ENCODE peak calls at places on chromosomes 16 and 17, in four cellular contexts. B is body of pancreas, Z is suprapubic skin, Q is uterus. I is an unnamed sample.

GRCh38 chr16:81241706-81242105 is 3.2 kb downstream of the BCO1 start:
- DNase-seq in B (no peak), Z (no peak), Q (no peak), I (no peak)

GRCh38 chr16:3401719-3402397 is 843 bp downstream of the ZNF174 start:
- DNase-seq in B (no peak), Z (no peak), Q (no peak), I (no peak)

GRCh38 chr16:66869424-66869823 is 10.9 kb upstream of the PDP2 start:
- DNase-seq in B (no peak), Z (no peak), Q (no peak), I (no peak)

GRCh38 chr16:4411684-4412083 is 4.7 kb downstream of the CORO7 start:
- DNase-seq in B (no peak), Z (no peak), Q (peak), I (no peak)

GRCh38 chr17:35046740-35047283 is 16.7 kb downstream of the RFFL start:
- DNase-seq in B (no peak), Z (no peak), Q (no peak), I (no peak)

GRCh38 chr17:48113201-48113676 is 5.7 kb downstream of the SNX11 start:
- DNase-seq in B (no peak), Z (no peak), Q (no peak), I (no peak)

GRCh38 chr16:51003850-51004566 is 147.1 kb downstream of the SALL1 start:
- DNase-seq in B (peak), Z (no peak), Q (no peak), I (no peak)

GRCh38 chr16:89084411-89084810 is 9.2 kb upstream of the ACSF3 start:
- DNase-seq in B (peak), Z (no peak), Q (no peak), I (no peak)

GRCh38 chr17:60600490-60601431 is 768 bp downstream of the PPM1D start:
- DNase-seq in B (peak), Z (peak), Q (peak), I (no peak)

GRCh38 chr17:301681-302299 is 50.8 kb downstream of the RPH3AL start:
- DNase-seq in B (peak), Z (no peak), Q (no peak), I (no peak)

GRCh38 chr16:24980077-24980793 is 34.9 kb downstream of the ARHGAP17 start:
- DNase-seq in B (peak), Z (no peak), Q (no peak), I (no peak)

GRCh38 chr17:64702815-64703214 is 40.7 kb upstream of the SMURF2 start:
- DNase-seq in B (no peak), Z (no peak), Q (no peak), I (no peak)

GRCh38 chr17:21027031-21027430 is 15.8 kb downstream of the USP22 start:
- DNase-seq in B (no peak), Z (no peak), Q (no peak), I (no peak)

GRCh38 chr16:89037261-89038152 is 56.1 kb upstream of the ACSF3 start:
- DNase-seq in B (no peak), Z (no peak), Q (no peak), I (no peak)

GRCh38 chr16:48113471-48113870 is 42.3 kb downstream of the ABCC12 start:
- DNase-seq in B (no peak), Z (no peak), Q (no peak), I (no peak)

GRCh38 chr17:75060434-75061054 is 13.5 kb downstream of the KCTD2 start:
- DNase-seq in B (no peak), Z (no peak), Q (no peak), I (no peak)

GRCh38 chr16:47392114-47392513 is 68.7 kb downstream of the ITFG1 start:
- DNase-seq in B (no peak), Z (no peak), Q (no peak), I (no peak)

GRCh38 chr17:1126327-1126726 is 53.5 kb downstream of the ABR start:
- DNase-seq in B (no peak), Z (no peak), Q (no peak), I (no peak)

GRCh38 chr17:61144876-61145564 is 254.6 kb upstream of the TBX2 start:
- DNase-seq in B (no peak), Z (no peak), Q (peak), I (no peak)

GRCh38 chr16:28538733-28539596 is at the start of gene NUPR1:
- DNase-seq in B (peak), Z (peak), Q (peak), I (no peak)
- TF ChIP-seq POLR2A in B (peak), Z (peak), Q (peak), I (no peak)

GRCh38 chr17:70168979-70169706 is at the start of gene KCNJ2:
- DNase-seq in B (peak), Z (peak), Q (peak), I (peak)
- TF ChIP-seq POLR2A in B (peak), Z (no peak), Q (peak), I (no peak)

GRCh38 chr17:4948166-4948996 is at the start of gene PFN1:
- DNase-seq in B (peak), Z (peak), Q (peak), I (no peak)
- TF ChIP-seq POLR2A in B (peak), Z (no peak), Q (peak), I (peak)

DNA sequence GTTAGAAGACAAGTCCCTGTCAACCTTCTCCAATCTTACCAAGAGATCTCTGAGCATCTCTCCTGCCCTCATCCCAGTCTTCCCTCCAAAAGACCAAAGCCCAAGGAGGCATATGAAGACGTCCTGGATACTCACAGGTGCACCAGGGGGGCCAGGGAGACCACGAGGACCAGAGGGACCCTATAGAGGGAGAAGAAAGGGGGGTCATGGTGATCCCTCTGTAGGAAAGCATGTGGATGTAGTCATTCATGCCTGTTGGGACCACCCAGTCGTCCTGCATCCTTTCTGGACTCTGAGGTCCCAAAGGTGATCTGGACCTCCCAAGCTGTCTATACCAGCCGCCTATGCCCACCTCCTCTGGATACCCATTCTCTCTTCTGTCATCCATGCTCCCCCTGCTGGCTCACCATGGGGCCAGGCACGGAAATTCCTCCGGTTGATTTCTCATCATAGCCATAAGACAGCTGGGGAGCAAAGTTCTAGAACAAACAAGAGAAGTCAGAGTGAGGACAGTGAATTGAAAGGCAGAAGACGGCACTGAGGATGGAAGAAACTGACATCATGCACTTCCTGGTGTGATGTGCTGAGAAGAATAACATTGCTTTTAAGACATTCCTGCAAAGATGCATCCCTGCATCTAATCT is 3.3 kb downstream of the COL1A1 start:
- DNase-seq in B (peak), Z (no peak), Q (no peak), I (no peak)
- TF ChIP-seq POLR2A in B (no peak), Z (no peak), Q (no peak), I (no peak)

GRCh38 chr17:81090361-81091133 is 55.6 kb downstream of the BAIAP2 start:
- DNase-seq in B (no peak), Z (peak), Q (no peak), I (no peak)
- TF ChIP-seq POLR2A in B (no peak), Z (no peak), Q (no peak), I (no peak)

GRCh38 chr16:30582611-30583340 is 2.7 kb downstream of the ZNF785 start:
- DNase-seq in B (no peak), Z (no peak), Q (no peak), I (no peak)

GRCh38 chr16:30585022-30585399 is 486 bp downstream of the ZNF785 start:
- DNase-seq in B (no peak), Z (no peak), Q (no peak), I (no peak)

GRCh38 chr16:30588651-30589050 is 3.2 kb upstream of the ZNF785 start:
- DNase-seq in B (no peak), Z (no peak), Q (no peak), I (no peak)

GRCh38 chr16:30581462-30581861 is 4.0 kb downstream of the ZNF785 start:
- DNase-seq in B (no peak), Z (no peak), Q (no peak), I (no peak)

DNA sequence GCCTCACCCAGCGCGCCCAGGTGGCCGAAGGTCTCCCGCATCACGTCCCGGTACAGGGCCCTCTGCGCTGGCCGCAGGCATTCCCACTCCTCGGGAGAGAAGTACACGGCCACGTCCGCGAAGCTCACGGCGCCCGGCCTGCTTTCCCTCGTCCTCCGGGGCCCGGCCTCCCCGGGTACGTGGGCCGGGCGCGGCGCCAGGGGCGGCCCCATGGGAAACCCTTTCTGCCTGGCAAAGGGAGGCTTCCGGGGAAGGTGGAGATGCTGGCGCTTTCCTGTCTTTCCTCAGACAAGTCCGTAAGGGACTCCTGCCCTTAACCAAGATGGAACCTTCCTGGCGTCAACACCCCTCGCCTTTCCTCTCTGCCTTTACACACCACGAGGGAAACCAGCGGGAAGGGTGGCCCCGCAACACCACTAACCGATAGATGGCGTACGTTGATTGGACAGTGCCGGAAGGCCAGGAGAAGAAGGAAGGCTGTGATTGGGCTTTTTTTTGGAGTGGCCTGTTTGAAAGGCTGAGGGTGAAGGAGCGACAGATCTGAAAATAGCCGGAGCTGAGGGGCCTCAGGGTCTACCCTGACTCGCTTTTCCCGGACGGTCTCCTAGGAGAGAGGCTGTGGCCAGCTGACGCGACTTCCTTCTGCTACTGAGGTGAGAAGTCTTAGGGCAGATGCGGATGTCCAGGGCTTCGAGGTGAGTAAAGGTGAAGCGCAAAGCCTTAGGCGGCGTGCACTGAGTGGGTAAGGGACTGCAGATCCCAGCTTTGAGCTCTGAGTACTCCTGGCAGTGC is at the start of gene ZNF785:
- DNase-seq in B (peak), Z (peak), Q (peak), I (peak)
- TF ChIP-seq POLR2A in B (peak), Z (no peak), Q (peak), I (no peak)

DNA sequence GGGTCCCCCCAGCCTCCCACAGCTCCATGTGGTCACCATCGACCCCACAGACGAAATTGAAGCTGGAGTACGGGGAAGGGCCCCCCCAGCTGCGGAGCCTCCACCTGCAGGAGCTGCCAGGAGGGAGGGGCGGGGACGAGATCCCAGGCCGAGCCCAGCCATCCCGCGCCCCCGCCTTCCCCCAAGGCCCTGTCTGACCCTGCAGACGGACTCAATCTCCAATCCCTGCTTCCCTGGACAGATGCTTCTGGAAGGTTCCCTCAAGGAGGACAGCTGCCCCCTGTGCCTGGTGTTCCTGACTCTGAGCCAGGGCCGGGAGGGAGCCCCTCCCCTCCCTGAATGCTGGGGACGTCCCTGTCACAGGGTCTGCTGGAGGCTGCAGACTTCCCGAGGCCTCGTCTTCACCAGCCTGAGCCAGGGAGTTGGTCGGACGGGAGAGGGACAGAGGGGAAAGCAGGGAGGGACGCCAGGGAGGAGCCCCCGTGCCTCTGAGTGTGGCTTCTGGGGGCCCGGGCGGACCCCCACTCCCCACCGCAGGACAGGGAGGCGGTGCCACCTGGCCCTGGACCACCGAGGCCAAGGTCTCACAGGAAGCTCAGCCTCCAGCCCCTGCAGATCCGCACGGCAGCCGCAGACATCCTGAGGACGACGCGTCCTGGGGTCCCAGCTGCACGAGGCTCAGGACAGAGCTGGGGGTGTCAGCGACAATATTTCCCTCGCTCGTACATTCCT is 21.3 kb upstream of the C1QTNF8 start:
- DNase-seq in B (no peak), Z (no peak), Q (no peak), I (no peak)
- TF ChIP-seq POLR2A in B (no peak), Z (no peak), Q (no peak), I (no peak)

DNA sequence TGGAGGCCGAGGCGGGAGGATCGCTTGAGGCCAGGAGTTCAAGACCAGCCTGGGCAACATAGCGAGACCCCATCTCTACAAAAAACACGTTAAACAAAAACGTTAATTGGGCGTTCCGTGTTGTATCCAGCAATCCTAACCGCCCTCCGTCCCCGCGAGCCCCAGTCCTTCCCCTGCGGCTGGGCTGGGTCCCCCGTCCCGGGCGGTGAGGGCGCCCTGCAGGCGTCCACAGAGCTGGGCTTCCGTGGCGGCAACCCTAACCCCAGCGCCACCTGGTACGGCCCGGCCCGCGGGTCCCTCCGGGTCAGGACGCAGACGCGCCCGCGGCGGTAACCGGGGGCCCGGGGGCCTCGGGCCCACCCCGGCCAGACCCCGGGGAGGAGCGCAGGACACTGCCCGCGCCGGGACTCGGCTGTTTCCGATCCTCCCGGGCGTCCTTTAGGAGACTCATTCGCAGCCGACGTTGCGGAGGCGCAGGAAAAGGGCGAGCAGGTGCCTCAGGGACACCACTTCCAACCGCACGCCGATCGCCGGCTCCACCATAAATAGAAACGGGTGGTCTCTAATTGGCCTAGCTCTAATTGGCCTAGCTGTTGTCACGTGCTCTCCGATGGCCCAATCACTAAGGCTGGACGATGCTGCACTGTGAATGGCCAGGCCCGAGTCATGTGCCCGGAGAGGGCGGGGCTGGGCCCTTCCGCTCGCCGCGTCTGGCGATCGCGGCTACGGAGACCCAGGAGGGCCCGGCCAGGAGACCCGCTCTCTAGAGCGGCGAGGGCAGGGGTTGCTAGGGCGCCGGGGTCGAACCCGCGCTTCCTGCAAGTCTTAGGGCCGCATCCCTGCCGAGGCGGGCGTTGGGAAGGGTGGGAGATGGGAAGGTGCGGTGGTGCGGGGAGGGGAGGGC is 19.0 kb upstream of the CSNK1D start:
- DNase-seq in B (peak), Z (peak), Q (peak), I (peak)
- TF ChIP-seq POLR2A in B (peak), Z (peak), Q (peak), I (peak)

DNA sequence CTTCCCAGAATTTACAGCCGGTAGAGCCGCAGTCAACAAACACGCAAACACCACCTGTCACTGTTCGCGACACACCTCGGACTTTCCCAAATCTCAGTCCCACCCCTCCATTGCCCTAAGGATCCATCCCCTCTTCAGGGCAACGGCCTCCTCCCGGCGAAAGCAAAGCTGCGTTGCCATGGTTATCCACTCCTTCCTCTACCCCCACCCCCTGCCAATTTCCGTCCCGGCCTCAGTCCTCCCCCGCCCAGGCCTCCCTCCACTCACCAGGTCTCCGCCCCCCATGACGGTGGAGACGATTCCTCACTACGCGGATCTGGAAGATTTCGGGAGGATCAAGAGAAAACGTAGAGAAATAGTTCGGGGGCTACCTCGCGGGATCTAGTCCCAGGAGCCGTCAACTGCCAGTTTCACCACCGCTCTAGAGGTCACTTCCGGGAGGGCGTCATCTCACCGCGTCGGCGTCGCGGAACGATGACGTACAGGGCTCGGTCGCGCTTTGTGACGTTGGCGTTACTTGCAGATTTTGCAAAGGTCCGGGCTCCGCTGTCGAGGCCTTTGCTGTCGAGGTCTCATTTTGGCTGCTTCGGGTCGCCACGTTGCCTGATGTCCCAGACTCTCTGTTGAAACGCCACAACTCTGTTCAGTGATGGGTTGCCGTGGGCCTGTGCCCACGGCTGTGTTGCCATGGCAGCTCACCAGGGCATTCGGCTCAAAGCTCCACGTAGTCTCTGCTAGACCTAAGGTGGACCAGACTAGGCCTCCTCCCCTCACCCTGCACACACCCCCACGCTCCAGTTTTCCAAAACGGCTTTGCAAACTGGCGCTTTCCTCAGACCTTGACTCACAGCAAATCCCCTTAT is at the start of gene CWC25:
- DNase-seq in B (peak), Z (peak), Q (peak), I (peak)
- TF ChIP-seq POLR2A in B (peak), Z (peak), Q (peak), I (peak)

GRCh38 chr16:56673916-56674315 is 4.3 kb downstream of the MT1H start:
- DNase-seq in B (peak), Z (no peak), Q (peak), I (no peak)

GRCh38 chr16:56679078-56679730 is 3.1 kb upstream of the MT1X start:
- DNase-seq in B (no peak), Z (no peak), Q (no peak), I (no peak)

GRCh38 chr16:56672761-56673536 is 3.3 kb downstream of the MT1H start:
- DNase-seq in B (no peak), Z (no peak), Q (no peak), I (no peak)

GRCh38 chr16:56677474-56677873 is 4.8 kb upstream of the MT1X start:
- DNase-seq in B (peak), Z (no peak), Q (no peak), I (no peak)

GRCh38 chr16:56675685-56676210 is 6.1 kb downstream of the MT1H start:
- DNase-seq in B (no peak), Z (no peak), Q (no peak), I (no peak)
- TF ChIP-seq POLR2A in B (no peak), Z (no peak), Q (no peak), I (no peak)

I was measured in GM12892.